ENCODE peak calls at places on chromosomes 1 and 21, in eight cellular contexts. L, I, C, S, B, R, Z and U are unnamed samples.

GRCh38 chr1:224615861-224616760 is at the start of gene CNIH3:
- DNase-seq in R (no peak), B (peak; percentile 75), C (no peak), Z (no peak), I (peak; percentile 55), L (no peak), S (peak; percentile 23), U (no peak)

GRCh38 chr1:165903672-165904071 is 76.3 kb downstream of the UCK2 start:
- DNase-seq in C (no peak), I (peak; percentile 68), S (peak; percentile 89), L (peak; percentile 57), Z (no peak), R (no peak), B (no peak), U (no peak)

GRCh38 chr1:115669002-115669673 is 27.4 kb downstream of the VANGL1 start:
- DNase-seq in C (no peak), R (no peak), S (no peak), I (peak; percentile 44), L (peak; percentile 87), B (no peak), Z (peak; percentile 73), U (no peak)

GRCh38 chr1:89068291-89068690 is 3.3 kb upstream of the GBP1 start:
- DNase-seq in L (peak; percentile 62), R (no peak), S (no peak), B (no peak), C (no peak), Z (peak; percentile 20), I (peak; percentile 25), U (no peak)

GRCh38 chr1:25531082-25531461 is 12.3 kb upstream of the LDLRAP1 start:
- DNase-seq in L (no peak), R (no peak), B (no peak), I (no peak), C (no peak), Z (no peak), S (no peak), U (no peak)

GRCh38 chr1:119779869-119780356 is 11.2 kb upstream of the HMGCS2 start:
- DNase-seq in I (peak; percentile 71), B (peak; percentile 35), R (no peak), S (peak; percentile 75), C (no peak), Z (no peak), L (no peak), U (peak; percentile 51)

GRCh38 chr1:54249798-54250497 is 50.0 kb downstream of the MRPL37 start:
- DNase-seq in R (no peak), Z (no peak), I (peak; percentile 72), L (peak; percentile 82), S (no peak), C (no peak), B (no peak), U (no peak)

GRCh38 chr1:1908506-1908791 is 6.6 kb upstream of the CALML6 start:
- DNase-seq in Z (no peak), S (no peak), B (no peak), L (no peak), R (peak; percentile 65), I (no peak), C (no peak), U (no peak)

GRCh38 chr1:82329226-82329625 is 528.5 kb downstream of the ADGRL2 start:
- DNase-seq in C (no peak), B (no peak), L (no peak), S (no peak), I (no peak), R (no peak), Z (no peak), U (no peak)

GRCh38 chr1:199422206-199422605 is 605.3 kb upstream of the NR5A2 start:
- DNase-seq in B (no peak), S (no peak), I (peak; percentile 67), C (no peak), L (peak; percentile 44), Z (peak; percentile 8), R (no peak), U (no peak)

GRCh38 chr21:38983560-38983959 is 177.8 kb downstream of the ETS2 start:
- DNase-seq in L (no peak), S (no peak), C (no peak), I (no peak), R (no peak), Z (no peak), B (no peak), U (no peak)

GRCh38 chr1:234604726-234605492 is 5.1 kb downstream of the IRF2BP2 start:
- DNase-seq in R (no peak), L (no peak), C (no peak), I (peak; percentile 59), B (no peak), S (no peak), Z (no peak), U (no peak)

GRCh38 chr1:212433577-212434462 is 1.1 kb downstream of the NENF start:
- DNase-seq in R (no peak), B (no peak), C (no peak), I (no peak), Z (no peak), S (no peak), L (no peak), U (no peak)

GRCh38 chr1:26259578-26259977 is 20.3 kb upstream of the SH3BGRL3 start:
- DNase-seq in I (no peak), B (no peak), C (no peak), R (no peak), S (no peak), L (no peak), Z (no peak), U (no peak)

GRCh38 chr1:173163209-173163608 is 43.9 kb downstream of the TNFSF4 start:
- DNase-seq in I (no peak), R (no peak), C (no peak), B (no peak), S (no peak), L (no peak), Z (no peak), U (no peak)

GRCh38 chr21:44870748-44871495 is 2.6 kb downstream of the PTTG1IP start:
- DNase-seq in Z (no peak), R (no peak), S (peak; percentile 61), I (no peak), L (no peak), B (peak; percentile 63), C (no peak), U (no peak)

GRCh38 chr1:84060781-84061180 is 61.8 kb upstream of the TTLL7 start:
- DNase-seq in Z (no peak), I (no peak), S (no peak), L (no peak), C (no peak), B (no peak), R (no peak), U (no peak)

GRCh38 chr1:89622895-89623294 is 10.0 kb upstream of the LRRC8C start:
- DNase-seq in R (no peak), C (no peak), B (no peak), Z (no peak), I (peak; percentile 69), L (no peak), S (no peak), U (no peak)

GRCh38 chr21:36966846-36967657 is 583 bp upstream of the HLCS start:
- DNase-seq in Z (no peak), I (peak; percentile 33), S (no peak), B (no peak), L (peak; percentile 23), C (no peak), R (no peak), U (no peak)

GRCh38 chr1:71638081-71638766 is 557.4 kb upstream of the ZRANB2 start:
- DNase-seq in I (peak; percentile 25), Z (peak; percentile 33), R (no peak), C (no peak), B (no peak), S (no peak), L (peak; percentile 11), U (no peak)

GRCh38 chr1:167052389-167052788 is 37.8 kb downstream of the GPA33 start:
- DNase-seq in Z (no peak), L (no peak), C (peak; percentile 24), B (no peak), S (no peak), R (no peak), I (peak; percentile 12), U (no peak)

GRCh38 chr1:175744833-175745232 is 1.4 kb upstream of the TNR start:
- DNase-seq in B (no peak), S (no peak), R (no peak), L (no peak), Z (no peak), C (no peak), I (no peak), U (no peak)
- TF ChIP-seq CTCF in B (no peak), S (no peak), R (no peak), L (no peak), Z (peak; percentile 25), C (peak; percentile 77), I (peak; percentile 21), U (no peak)

DNA sequence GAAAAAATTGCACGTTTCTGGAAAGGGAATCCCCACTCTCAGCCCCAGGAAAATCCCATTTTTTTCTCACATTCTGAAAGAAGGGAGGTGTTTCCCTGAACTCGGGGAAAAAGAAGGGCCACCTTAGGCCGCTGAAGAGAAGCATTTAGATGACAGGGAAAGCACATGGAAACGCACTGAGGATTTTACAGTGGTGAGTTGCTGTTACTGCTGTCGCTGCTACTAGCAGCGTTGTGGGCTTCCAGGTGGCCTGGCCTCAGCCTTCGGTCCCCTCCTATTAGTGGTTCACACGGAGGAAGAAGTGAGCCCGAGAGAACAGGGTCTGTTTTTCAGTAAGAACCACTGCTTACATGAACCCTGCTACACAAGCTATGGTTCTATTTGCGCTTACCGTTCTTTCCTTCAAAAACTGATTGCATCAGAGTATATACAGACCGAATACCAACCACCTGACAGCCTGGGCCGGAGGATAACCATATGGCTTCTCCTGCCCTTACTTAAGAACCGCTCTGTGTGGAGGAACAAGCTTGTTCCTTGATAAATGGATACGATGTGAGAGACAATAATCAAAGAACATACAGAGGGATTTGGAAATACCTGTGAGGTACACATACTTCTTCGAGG is 986 bp upstream of the KCNT2 start:
- DNase-seq in L (peak; percentile 13), R (no peak), C (no peak), Z (no peak), S (no peak), B (no peak), I (no peak), U (peak; percentile 31)
- H3K4me3 ChIP-seq in L (peak overlapping the region; percentile 78), R (peak overlapping the region; percentile 57), C (no peak overlapping the region), Z (peak overlapping the region; percentile 76), S (peak overlapping the region; percentile 32), B (peak overlapping the region; percentile 19), I (peak overlapping the region; percentile 82), U (peak overlapping the region; percentile 37)

GRCh38 chr1:177783052-177783451 is 186.8 kb downstream of the SEC16B start:
- DNase-seq in Z (no peak), B (no peak), L (no peak), R (no peak), S (no peak), C (no peak), I (no peak), U (no peak)
- TF ChIP-seq CTCF in Z (no peak), B (no peak), L (peak; percentile 31), R (no peak), S (no peak), C (peak; percentile 45), I (no peak), U (no peak)

DNA sequence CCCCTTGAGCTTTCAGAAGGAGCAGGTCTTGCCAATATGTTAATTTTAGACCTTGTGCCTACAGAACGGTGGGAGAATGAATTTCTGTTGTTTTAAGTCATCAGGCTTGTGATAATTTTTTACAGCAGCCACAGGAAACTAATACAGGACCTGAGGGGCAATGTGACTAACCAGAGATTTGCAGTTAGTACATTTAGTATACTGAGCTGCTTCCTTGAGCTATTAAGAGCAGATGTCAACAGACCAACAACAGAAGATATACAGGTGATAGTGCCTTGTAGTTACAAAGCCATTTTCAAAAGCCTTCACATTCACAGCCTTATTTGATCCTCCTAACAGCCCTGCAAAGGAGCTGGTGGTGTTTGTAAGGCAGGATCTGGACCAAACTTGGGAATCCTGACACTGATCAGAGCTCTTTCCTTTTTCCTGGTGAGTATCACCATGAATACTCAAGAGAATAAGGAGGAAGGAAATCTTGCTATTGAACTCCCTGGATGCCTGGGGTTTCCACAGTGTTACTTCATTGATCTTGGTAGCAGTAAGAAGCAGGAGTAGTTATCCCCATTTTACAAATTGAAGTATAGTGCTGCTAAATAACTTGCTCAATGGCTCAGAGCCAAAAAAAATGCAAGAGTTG is 4.7 kb upstream of the SLAMF1 start:
- DNase-seq in R (no peak), L (no peak), I (no peak), Z (no peak), B (no peak), C (peak; percentile 56), S (no peak), U (no peak)
- H3K4me3 ChIP-seq in R (no peak overlapping the region), L (no peak overlapping the region), I (no peak overlapping the region), Z (no peak overlapping the region), B (no peak overlapping the region), C (peak overlapping the region; percentile 6), S (no peak overlapping the region), U (no peak overlapping the region)